ENCODE peak calls at places on chromosomes 6 and 20, in four cellular contexts. C, B, Z and Q are unnamed samples.

GRCh38 chr20:61886721-61887658 is 178.7 kb downstream of the TAF4 start:
- DNase-seq in C (no peak), B (peak), Z (peak), Q (peak)

GRCh38 chr6:147395158-147395557 is 113.3 kb upstream of the SAMD5 start:
- DNase-seq in C (no peak), B (peak), Z (no peak), Q (no peak)

GRCh38 chr6:13417431-13417830 is 70.0 kb downstream of the GFOD1 start:
- DNase-seq in C (no peak), B (no peak), Z (no peak), Q (no peak)

GRCh38 chr6:161346717-161347504 is 73.0 kb upstream of the AGPAT4 start:
- DNase-seq in C (peak), B (no peak), Z (no peak), Q (no peak)

GRCh38 chr6:156269751-156270369 is 507.3 kb upstream of the ARID1B start:
- DNase-seq in C (no peak), B (no peak), Z (no peak), Q (no peak)

GRCh38 chr6:56490994-56491393 is 151.7 kb downstream of the DST start:
- DNase-seq in C (no peak), B (peak), Z (no peak), Q (no peak)

GRCh38 chr6:133340557-133340956 is 99.4 kb downstream of the EYA4 start:
- DNase-seq in C (no peak), B (peak), Z (no peak), Q (no peak)

GRCh38 chr6:46323312-46323965 is 152.7 kb upstream of the ENPP5 start:
- DNase-seq in C (no peak), B (peak), Z (no peak), Q (no peak)

GRCh38 chr6:111727041-111727440 is 121.4 kb upstream of the TRAF3IP2 start:
- DNase-seq in C (no peak), B (peak), Z (no peak), Q (no peak)

GRCh38 chr6:159633196-159633595 is 59.8 kb downstream of the SOD2 start:
- DNase-seq in C (no peak), B (peak), Z (no peak), Q (no peak)

GRCh38 chr20:41005361-41005729 is 23.3 kb upstream of the TOP1 start:
- DNase-seq in C (no peak), B (peak), Z (no peak), Q (no peak)

GRCh38 chr20:45020236-45020886 is 54.0 kb downstream of the STK4 start:
- DNase-seq in C (no peak), B (peak), Z (no peak), Q (no peak)

GRCh38 chr20:49916146-49917002 is 1.0 kb upstream of the SPATA2 start:
- DNase-seq in C (peak), B (peak), Z (no peak), Q (no peak)
- H3K4ac ChIP-seq in C (no peak), B (peak), Z (no peak), Q (no peak)

GRCh38 chr6:7106215-7106751 is 1.5 kb upstream of the RREB1 start:
- DNase-seq in C (no peak), B (peak), Z (no peak), Q (no peak)
- H4K8ac ChIP-seq in C (peak), B (peak), Z (no peak), Q (no peak)

DNA sequence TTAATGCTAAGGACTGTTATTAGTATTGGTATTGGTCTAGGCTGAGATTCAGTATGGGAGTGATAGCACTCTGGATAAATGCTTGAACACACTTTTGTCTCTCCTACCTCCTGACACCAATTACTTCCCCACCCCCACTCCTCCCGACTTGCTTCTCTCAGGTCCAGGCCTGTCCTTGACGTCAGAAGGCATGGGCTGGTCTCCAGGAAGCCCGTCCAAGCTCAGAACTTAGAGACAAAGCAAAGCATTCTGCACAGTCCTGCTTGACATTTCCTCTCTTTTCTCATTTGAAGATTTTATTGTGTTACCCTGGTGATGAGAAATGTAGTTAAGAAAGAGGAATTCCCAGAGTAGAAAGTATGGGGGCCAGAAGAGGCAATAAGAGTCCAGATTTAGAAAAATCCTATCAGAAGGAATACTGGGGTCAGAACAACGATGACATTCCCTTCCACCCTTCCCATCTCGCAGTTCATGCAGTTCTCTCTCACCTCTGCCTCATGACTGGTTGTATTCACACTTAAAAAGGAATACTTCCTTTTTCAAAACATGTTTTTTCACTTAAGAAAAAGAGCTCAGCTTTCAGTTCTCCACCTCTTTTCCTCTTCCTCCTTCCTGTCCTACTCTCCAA is 18.3 kb upstream of the FAM184A start:
- DNase-seq in C (peak), B (peak), Z (no peak), Q (no peak)
- H2AFZ ChIP-seq in C (no peak), B (no peak), Z (peak), Q (no peak)

GRCh38 chr20:49886571-49887203 is 28.6 kb downstream of the SPATA2 start:
- DNase-seq in C (no peak), B (no peak), Z (no peak), Q (no peak)
- H3K4ac ChIP-seq in C (no peak), B (no peak), Z (no peak), Q (no peak)

GRCh38 chr20:22289442-22289841 is 294.9 kb downstream of the FOXA2 start:
- DNase-seq in C (no peak), B (no peak), Z (no peak), Q (no peak)

GRCh38 chr20:22288957-22289356 is 295.4 kb downstream of the FOXA2 start:
- DNase-seq in C (peak), B (no peak), Z (no peak), Q (no peak)

GRCh38 chr20:22282696-22283095 is 301.7 kb downstream of the FOXA2 start:
- DNase-seq in C (no peak), B (no peak), Z (no peak), Q (no peak)

GRCh38 chr20:22288156-22288555 is 296.2 kb downstream of the FOXA2 start:
- DNase-seq in C (no peak), B (no peak), Z (no peak), Q (no peak)

GRCh38 chr20:22285555-22285954 is 298.8 kb downstream of the FOXA2 start:
- DNase-seq in C (no peak), B (no peak), Z (no peak), Q (no peak)
- H4K8ac ChIP-seq in C (no peak), B (no peak), Z (no peak), Q (no peak)

GRCh38 chr20:38213607-38213940 is 47.0 kb downstream of the KIAA1755 start:
- DNase-seq in C (no peak), B (no peak), Z (no peak), Q (no peak)
- H2AFZ ChIP-seq in C (no peak), B (no peak), Z (no peak), Q (no peak)